ENCODE peak calls at places on chromosomes 13 and 19, in eight cellular contexts. S is GM03348; D is PC-3; Y is NT2/D1; F is aorta; W is activated naive CD8-positive, alpha-beta T cell treated with anti-CD3 and anti-CD28 coated beads, Interleukin-2, amount 10 ng/mL, durations not matched to agents 7 days and 5 days; Q is posterior cingulate gyrus; T is glomerular endothelial cell. K is an unnamed sample.

GRCh38 chr13:73482556-73482955 is 423.8 kb downstream of the KLF5 start:
- DNase-seq in S (no peak), D (no peak), Y (no peak), F (no peak), W (no peak), Q (no peak), T (no peak), K (no peak)

GRCh38 chr19:55459551-55459949 is 1.9 kb downstream of the ISOC2 start:
- DNase-seq in S (no peak), D (no peak), Y (no peak), F (no peak), W (no peak), Q (no peak), T (no peak), K (no peak)

GRCh38 chr13:95155093-95155492 is 146.2 kb downstream of the ABCC4 start:
- DNase-seq in S (no peak), D (peak), Y (no peak), F (no peak), W (no peak), Q (no peak), T (no peak), K (no peak)

GRCh38 chr13:114077121-114077937 is 55.1 kb downstream of the RASA3 start:
- DNase-seq in S (no peak), D (no peak), Y (no peak), F (no peak), W (peak), Q (peak), T (no peak), K (no peak)

GRCh38 chr19:4861147-4861546 is 6.3 kb downstream of the PLIN3 start:
- DNase-seq in S (no peak), D (peak), Y (no peak), F (no peak), W (no peak), Q (no peak), T (no peak), K (no peak)

GRCh38 chr13:60329221-60329983 is 67.6 kb upstream of the TDRD3 start:
- DNase-seq in S (peak), D (peak), Y (peak), F (no peak), W (no peak), Q (no peak), T (no peak), K (no peak)

GRCh38 chr19:32691291-32691951 is at the start of gene NUDT19:
- DNase-seq in S (peak), D (peak), Y (no peak), F (peak), W (peak), Q (peak), T (no peak), K (peak)

GRCh38 chr13:113186061-113186900 is 22.2 kb downstream of the PCID2 start:
- DNase-seq in S (no peak), D (no peak), Y (no peak), F (no peak), W (no peak), Q (no peak), T (no peak), K (no peak)

GRCh38 chr13:37192986-37193385 is 87.5 kb upstream of the CSNK1A1L start:
- DNase-seq in S (peak), D (no peak), Y (no peak), F (no peak), W (no peak), Q (no peak), T (no peak), K (no peak)

GRCh38 chr13:46211116-46211515 is 612 bp upstream of the LRRC63 start:
- DNase-seq in S (no peak), D (peak), Y (no peak), F (no peak), W (no peak), Q (no peak), T (no peak), K (no peak)

GRCh38 chr19:16064209-16064889 is 11.9 kb upstream of the TPM4 start:
- DNase-seq in S (no peak), D (no peak), Y (no peak), F (no peak), W (no peak), Q (peak), T (no peak), K (no peak)

GRCh38 chr19:31013391-31013975 is 335.8 kb downstream of the TSHZ3 start:
- DNase-seq in S (no peak), D (no peak), Y (no peak), F (no peak), W (no peak), Q (no peak), T (no peak), K (no peak)

GRCh38 chr13:45196622-45197021 is 4.2 kb downstream of the KCTD4 start:
- DNase-seq in S (peak), D (peak), Y (no peak), F (no peak), W (no peak), Q (no peak), T (no peak), K (no peak)

GRCh38 chr13:110907951-110908898 is 6.6 kb downstream of the ANKRD10 start:
- DNase-seq in S (no peak), D (peak), Y (peak), F (no peak), W (no peak), Q (no peak), T (no peak), K (no peak)

GRCh38 chr19:12801466-12802266 is at the start of the genes PRDX2 and THSD8:
- DNase-seq in S (peak), D (peak), Y (no peak), F (peak), W (peak), Q (peak), T (no peak), K (peak)

GRCh38 chr13:30159446-30159839 is 147.9 kb downstream of the KATNAL1 start:
- DNase-seq in S (peak), D (peak), Y (no peak), F (no peak), W (no peak), Q (peak), T (no peak), K (no peak)

GRCh38 chr19:21569497-21569870 is 64.1 kb downstream of the ZNF429 start:
- DNase-seq in S (no peak), D (no peak), Y (no peak), F (no peak), W (peak), Q (peak), T (no peak), K (no peak)

GRCh38 chr19:46776927-46777911 is 11.2 kb downstream of the SLC1A5 start:
- DNase-seq in S (peak), D (no peak), Y (no peak), F (no peak), W (no peak), Q (no peak), T (no peak), K (no peak)

GRCh38 chr13:73000027-73000674 is 58.7 kb upstream of the KLF5 start:
- DNase-seq in S (no peak), D (peak), Y (no peak), F (no peak), W (no peak), Q (no peak), T (no peak), K (no peak)

GRCh38 chr19:35715355-35715809 is 2.4 kb upstream of the KMT2B start:
- DNase-seq in S (no peak), D (no peak), Y (no peak), F (no peak), W (no peak), Q (no peak), T (no peak), K (no peak)

GRCh38 chr13:78060966-78061365 is 142.3 kb upstream of the EDNRB start:
- DNase-seq in S (no peak), D (no peak), Y (no peak), F (no peak), W (no peak), Q (no peak), T (no peak), K (no peak)

K was measured in psoas muscle.